ENCODE peak calls at places on chromosomes 5 and 9, in five cellular contexts. B is stimulated activated CD8-positive, alpha-beta memory T cell treated with anti-CD3 and anti-CD28 coated beads, Interleukin-12 subunit alpha, Interleukin-12 subunit beta, amount 100 ng/mL, for 1 hour; F is RWPE1; L is left cardiac atrium; N is foreskin fibroblast. J is an unnamed sample.

GRCh38 chr9:114163517-114163924 is 8.2 kb downstream of the COL27A1 start:
- DNase-seq in B (no peak), F (peak; percentile 48), L (no peak), N (peak; percentile 82), J (peak; percentile 16)

GRCh38 chr9:32398207-32398606 is 13.8 kb downstream of the ACO1 start:
- DNase-seq in B (no peak), F (no peak), L (no peak), N (no peak), J (no peak)

GRCh38 chr9:125950880-125951471 is 203.8 kb downstream of the PBX3 start:
- DNase-seq in B (no peak), F (no peak), L (no peak), N (no peak), J (no peak)

GRCh38 chr5:135344351-135344750 is 54.7 kb downstream of the MACROH2A1 start:
- DNase-seq in B (no peak), F (no peak), L (no peak), N (peak; percentile 55), J (no peak)

GRCh38 chr5:120767171-120767820 is 303.2 kb downstream of the PRR16 start:
- DNase-seq in B (no peak), F (no peak), L (no peak), N (peak; percentile 87), J (no peak)

GRCh38 chr9:88950341-88951141 is 40.7 kb upstream of the S1PR3 start:
- DNase-seq in B (no peak), F (peak; percentile 22), L (no peak), N (peak; percentile 75), J (no peak)

GRCh38 chr9:129141066-129142041 is 30.1 kb downstream of the PTPA start:
- DNase-seq in B (no peak), F (peak; percentile 34), L (peak; percentile 80), N (peak; percentile 87), J (no peak)

GRCh38 chr5:96934291-96934694 is 1.6 kb upstream of the LNPEP start:
- DNase-seq in B (no peak), F (peak; percentile 15), L (no peak), N (no peak), J (no peak)

GRCh38 chr9:129156163-129156562 is 21.9 kb downstream of the IER5L start:
- DNase-seq in B (no peak), F (no peak), L (no peak), N (no peak), J (no peak)

GRCh38 chr5:141814064-141814982 is 63.9 kb downstream of the PCDH1 start:
- DNase-seq in B (peak; percentile 25), F (peak; percentile 74), L (peak; percentile 46), N (peak; percentile 39), J (peak; percentile 72)

GRCh38 chr9:22136446-22137140 is 127.5 kb upstream of the CDKN2B start:
- DNase-seq in B (no peak), F (peak; percentile 44), L (no peak), N (peak; percentile 88), J (no peak)

GRCh38 chr5:53022889-53023511 is 33.8 kb downstream of the ITGA2 start:
- DNase-seq in B (no peak), F (no peak), L (no peak), N (no peak), J (no peak)

GRCh38 chr5:150762216-150762615 is 3.4 kb upstream of the DCTN4 start:
- DNase-seq in B (no peak), F (no peak), L (no peak), N (peak; percentile 34), J (no peak)

GRCh38 chr9:95102001-95102433 is 215.5 kb downstream of the FANCC start:
- DNase-seq in B (no peak), F (peak; percentile 96), L (no peak), N (peak; percentile 9), J (no peak)

GRCh38 chr5:139061856-139062255 is 136.3 kb downstream of the SIL1 start:
- DNase-seq in B (no peak), F (no peak), L (no peak), N (no peak), J (no peak)

GRCh38 chr5:891837-892389 is 688 bp downstream of the BRD9 start:
- DNase-seq in B (no peak), F (peak; percentile 58), L (no peak), N (peak; percentile 56), J (peak; percentile 36)

GRCh38 chr5:35742006-35742405 is 114.7 kb upstream of the IL7R start:
- DNase-seq in B (no peak), F (no peak), L (no peak), N (peak; percentile 14), J (no peak)

GRCh38 chr9:35726876-35727438 is 5.0 kb downstream of the TLN1 start:
- DNase-seq in B (no peak), F (no peak), L (peak; percentile 53), N (peak; percentile 77), J (no peak)

GRCh38 chr5:56161927-56162326 is 71.2 kb downstream of the ANKRD55 start:
- DNase-seq in B (no peak), F (no peak), L (no peak), N (no peak), J (no peak)

GRCh38 chr5:119339344-119339743 is 16.5 kb upstream of the TNFAIP8 start:
- DNase-seq in B (no peak), F (no peak), L (no peak), N (no peak), J (no peak)

GRCh38 chr9:23586906-23587305 is 239.1 kb downstream of the ELAVL2 start:
- DNase-seq in B (no peak), F (no peak), L (no peak), N (no peak), J (no peak)

GRCh38 chr9:94905606-94906005 is 179.1 kb downstream of the AOPEP start:
- DNase-seq in B (no peak), F (no peak), L (no peak), N (no peak), J (no peak)

GRCh38 chr9:70065572-70065971 is 21.9 kb downstream of the MAMDC2 start:
- DNase-seq in B (no peak), F (no peak), L (no peak), N (no peak), J (no peak)

GRCh38 chr5:67188274-67188857 is 8.2 kb downstream of the CD180 start:
- DNase-seq in B (no peak), F (no peak), L (no peak), N (no peak), J (no peak)

GRCh38 chr5:143093452-143094086 is 309.9 kb downstream of the NR3C1 start:
- DNase-seq in B (no peak), F (no peak), L (no peak), N (no peak), J (no peak)

J was measured in HEK293T.